ENCODE peak calls at places on chromosomes 4 and X, in ten cellular contexts. O is neural progenitor cell, C is uterus, J is tibial artery, L is DND-41, M is tibial nerve, F is GM23338, A is gastrocnemius medialis, U is colonic mucosa, K is neuronal stem cell. W is an unnamed sample.

GRCh38 chr4:119750771-119751170 is 122.2 kb upstream of the PDE5A start:
- DNase-seq in O (no peak), C (no peak), J (no peak), L (no peak), M (no peak), F (no peak), A (no peak), U (no peak), K (no peak), W (no peak)

GRCh38 chr4:6177587-6178197 is 22.7 kb downstream of the JAKMIP1 start:
- DNase-seq in O (no peak), C (no peak), J (no peak), L (peak), M (no peak), F (peak), A (no peak), U (no peak), K (no peak), W (no peak)

GRCh38 chr4:42845586-42845985 is 46.9 kb upstream of the GRXCR1 start:
- DNase-seq in O (no peak), C (no peak), J (no peak), L (no peak), M (no peak), F (no peak), A (no peak), U (no peak), K (no peak), W (no peak)

GRCh38 chrX:68443155-68443868 is 10.0 kb upstream of the OPHN1 start:
- DNase-seq in O (no peak), C (no peak), J (no peak), L (peak), M (no peak), F (no peak), A (no peak), U (no peak), K (no peak), W (no peak)

GRCh38 chrX:72137846-72138455 is 6.2 kb upstream of the RTL5 start:
- DNase-seq in O (no peak), C (no peak), J (no peak), L (no peak), M (no peak), F (no peak), A (no peak), U (no peak), K (no peak), W (no peak)

GRCh38 chr4:40289366-40290188 is 45.6 kb upstream of the CHRNA9 start:
- DNase-seq in O (no peak), C (no peak), J (no peak), L (peak), M (no peak), F (no peak), A (no peak), U (no peak), K (no peak), W (no peak)

GRCh38 chr4:40811886-40812857 is 62.4 kb downstream of the NSUN7 start:
- DNase-seq in O (no peak), C (no peak), J (no peak), L (no peak), M (no peak), F (no peak), A (no peak), U (no peak), K (no peak), W (peak)

GRCh38 chrX:69387559-69388487 is 116.3 kb upstream of the NALF2 start:
- DNase-seq in O (peak), C (peak), J (peak), L (peak), M (peak), F (peak), A (peak), U (peak), K (peak), W (no peak)

GRCh38 chr4:144634978-144635747 is 10.8 kb upstream of the HHIP start:
- DNase-seq in O (no peak), C (no peak), J (no peak), L (no peak), M (no peak), F (no peak), A (no peak), U (no peak), K (no peak), W (no peak)

GRCh38 chrX:40157228-40158035 is 59.7 kb upstream of the BCOR start:
- DNase-seq in O (peak), C (no peak), J (no peak), L (no peak), M (no peak), F (peak), A (no peak), U (no peak), K (no peak), W (no peak)

GRCh38 chr4:184016742-184017668 is 111.9 kb downstream of the STOX2 start:
- DNase-seq in O (no peak), C (no peak), J (no peak), L (no peak), M (no peak), F (no peak), A (no peak), U (no peak), K (no peak), W (no peak)

GRCh38 chr4:37802068-37802666 is 24.3 kb upstream of the PGM2 start:
- DNase-seq in O (peak), C (peak), J (peak), L (no peak), M (no peak), F (peak), A (peak), U (peak), K (peak), W (peak)

GRCh38 chr4:1720163-1720983 is 750 bp downstream of the TMEM129 start:
- DNase-seq in O (peak), C (no peak), J (peak), L (peak), M (no peak), F (peak), A (peak), U (peak), K (peak), W (no peak)

GRCh38 chr4:87076690-87077358 is 142.0 kb downstream of the AFF1 start:
- DNase-seq in O (no peak), C (no peak), J (no peak), L (no peak), M (no peak), F (no peak), A (no peak), U (no peak), K (no peak), W (no peak)

GRCh38 chrX:1112321-1112720 is 100.1 kb downstream of the CRLF2 start:
- DNase-seq in O (no peak), C (no peak), J (no peak), L (no peak), M (no peak), F (peak), A (no peak), U (no peak), K (no peak), W (no peak)

GRCh38 chrX:42119076-42119475 is 195.7 kb upstream of the CASK start:
- DNase-seq in O (no peak), C (no peak), J (no peak), L (no peak), M (no peak), F (no peak), A (no peak), U (no peak), K (no peak), W (no peak)

GRCh38 chr4:98938386-98938785 is 9.5 kb upstream of the EIF4E start:
- DNase-seq in O (no peak), C (no peak), J (no peak), L (no peak), M (no peak), F (no peak), A (no peak), U (no peak), K (no peak), W (no peak)

GRCh38 chr4:184348311-184349233 is 125.8 kb downstream of the IRF2 start:
- DNase-seq in O (no peak), C (peak), J (no peak), L (no peak), M (no peak), F (no peak), A (peak), U (peak), K (no peak), W (no peak)

GRCh38 chrX:56793533-56794320 is 64.7 kb downstream of the NBDY start:
- DNase-seq in O (no peak), C (no peak), J (no peak), L (no peak), M (no peak), F (no peak), A (no peak), U (peak), K (no peak), W (no peak)

GRCh38 chr4:1041147-1041935 is 29.9 kb downstream of the FGFRL1 start:
- DNase-seq in O (peak), C (no peak), J (no peak), L (no peak), M (no peak), F (no peak), A (no peak), U (no peak), K (peak), W (no peak)

GRCh38 chr4:62797221-62797620 is 1597.1 kb downstream of the ADGRL3 start:
- DNase-seq in O (no peak), C (no peak), J (no peak), L (no peak), M (no peak), F (no peak), A (no peak), U (no peak), K (no peak), W (no peak)

GRCh38 chr4:154018659-154019058 is 229.8 kb upstream of the SFRP2 start:
- DNase-seq in O (peak), C (no peak), J (no peak), L (peak), M (no peak), F (peak), A (no peak), U (no peak), K (peak), W (no peak)

GRCh38 chr4:108783666-108784463 is 21.0 kb upstream of the ETNPPL start:
- DNase-seq in O (no peak), C (no peak), J (no peak), L (no peak), M (no peak), F (no peak), A (no peak), U (no peak), K (no peak), W (no peak)

GRCh38 chrX:37871626-37872302 is 24.4 kb upstream of the DYNLT3 start:
- DNase-seq in O (no peak), C (no peak), J (peak), L (no peak), M (no peak), F (peak), A (peak), U (no peak), K (no peak), W (no peak)

GRCh38 chr4:75666299-75666698 is 6.9 kb downstream of the G3BP2 start:
- DNase-seq in O (no peak), C (no peak), J (no peak), L (no peak), M (no peak), F (no peak), A (no peak), U (no peak), K (no peak), W (no peak)

GRCh38 chr4:164935363-164935762 is 42.1 kb downstream of the TRIM61 start:
- DNase-seq in O (peak), C (no peak), J (no peak), L (no peak), M (no peak), F (peak), A (no peak), U (no peak), K (no peak), W (no peak)

GRCh38 chrX:129876734-129877395 is 29.1 kb upstream of the UTP14A start:
- DNase-seq in O (no peak), C (no peak), J (no peak), L (no peak), M (no peak), F (no peak), A (no peak), U (no peak), K (no peak), W (no peak)

GRCh38 chrX:129877401-129877800 is 28.6 kb upstream of the UTP14A start:
- DNase-seq in O (no peak), C (no peak), J (no peak), L (no peak), M (no peak), F (no peak), A (no peak), U (no peak), K (no peak), W (peak)

GRCh38 chrX:129872524-129872923 is 28.8 kb upstream of the ZDHHC9 start:
- DNase-seq in O (no peak), C (no peak), J (no peak), L (no peak), M (no peak), F (no peak), A (no peak), U (no peak), K (no peak), W (no peak)

GRCh38 chrX:129875669-129876068 is 30.3 kb upstream of the UTP14A start:
- DNase-seq in O (no peak), C (no peak), J (no peak), L (no peak), M (no peak), F (no peak), A (no peak), U (no peak), K (no peak), W (no peak)
- H3K27ac ChIP-seq in O (no peak), C (no peak), J (no peak), L (no peak), M (no peak), F (no peak), A (no peak), U (no peak), K (no peak), W (no peak)

GRCh38 chr4:138863160-138863559 is 152.4 kb upstream of the NOCT start:
- DNase-seq in O (no peak), C (no peak), J (no peak), L (no peak), M (no peak), F (no peak), A (no peak), U (no peak), K (no peak), W (no peak)
- H3K4me3 ChIP-seq in O (no peak), C (no peak), J (no peak), L (no peak), M (no peak), F (no peak), A (no peak), U (no peak), K (no peak), W (no peak)

GRCh38 chrX:154376768-154377167 is 2.3 kb upstream of the EMD start:
- DNase-seq in O (no peak), C (peak), J (no peak), L (no peak), M (no peak), F (no peak), A (no peak), U (no peak), K (no peak), W (no peak)
- H3K27ac ChIP-seq in O (no peak), C (peak), J (peak), L (no peak), M (peak), F (no peak), A (no peak), U (no peak), K (no peak), W (no peak)

DNA sequence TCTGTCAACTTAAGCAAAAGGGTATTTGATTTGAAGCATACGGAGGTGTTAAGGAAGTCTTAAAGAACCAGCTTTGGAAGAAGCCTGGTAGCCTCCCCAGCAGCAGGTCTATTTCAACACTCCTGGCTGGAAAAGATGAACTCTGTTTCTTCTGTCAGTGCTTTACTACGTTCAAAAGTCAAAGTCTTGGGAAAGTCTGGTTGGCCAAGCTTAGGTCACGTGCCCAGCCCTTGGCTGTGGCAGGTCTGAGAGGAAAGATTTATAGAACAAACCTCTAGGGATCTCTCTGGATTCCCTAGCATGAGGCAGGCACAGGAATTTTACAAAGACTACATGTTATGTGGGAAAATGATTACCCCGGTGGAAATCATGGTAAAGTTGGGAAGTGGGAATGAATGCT is 8.6 kb upstream of the ARHGAP10 start:
- DNase-seq in O (no peak), C (peak), J (peak), L (no peak), M (no peak), F (no peak), A (peak), U (peak), K (no peak), W (no peak)
- H3K4me3 ChIP-seq in O (no peak), C (no peak), J (no peak), L (no peak), M (no peak), F (no peak), A (no peak), U (no peak), K (no peak), W (no peak)

GRCh38 chr4:88659061-88659889 is 38.4 kb downstream of the NAP1L5 start:
- DNase-seq in O (peak), C (peak), J (peak), L (peak), M (peak), F (peak), A (peak), U (peak), K (peak), W (peak)

GRCh38 chr4:88660446-88661294 is 37.0 kb downstream of the NAP1L5 start:
- DNase-seq in O (no peak), C (no peak), J (no peak), L (no peak), M (no peak), F (no peak), A (no peak), U (peak), K (no peak), W (no peak)

GRCh38 chr4:88659890-88660208 is 37.8 kb downstream of the NAP1L5 start:
- DNase-seq in O (no peak), C (no peak), J (no peak), L (no peak), M (no peak), F (no peak), A (no peak), U (no peak), K (no peak), W (no peak)

GRCh38 chr4:88661724-88662123 is 35.9 kb downstream of the NAP1L5 start:
- DNase-seq in O (no peak), C (no peak), J (no peak), L (no peak), M (no peak), F (no peak), A (no peak), U (no peak), K (no peak), W (no peak)
- H3K27ac ChIP-seq in O (no peak), C (peak), J (peak), L (no peak), M (no peak), F (no peak), A (no peak), U (no peak), K (no peak), W (no peak)

GRCh38 chrX:6574762-6575161 is 39.8 kb upstream of the VCX3A start:
- DNase-seq in O (peak), C (no peak), J (no peak), L (no peak), M (no peak), F (peak), A (no peak), U (no peak), K (no peak), W (no peak)
- H3K4me3 ChIP-seq in O (no peak), C (no peak), J (no peak), L (no peak), M (no peak), F (no peak), A (no peak), U (no peak), K (no peak), W (no peak)

DNA sequence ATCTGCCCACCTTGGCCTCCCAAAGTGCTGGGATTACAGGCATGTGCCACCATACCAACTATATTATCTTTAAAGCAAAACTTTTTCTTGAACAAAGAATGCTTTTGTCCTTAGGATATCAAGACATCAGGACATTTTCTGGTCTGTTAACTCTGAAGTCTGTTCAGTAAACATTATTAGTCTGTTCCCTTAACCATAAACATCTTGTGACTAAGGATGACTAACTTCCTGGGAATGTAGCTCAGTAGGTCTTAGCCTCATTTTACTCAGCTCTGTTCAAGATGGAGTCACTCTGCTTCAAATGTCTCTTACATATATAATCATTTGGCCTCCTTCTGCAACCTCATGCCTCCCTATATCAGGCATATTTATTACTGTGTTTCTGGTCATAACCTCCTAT is 122.9 kb downstream of the UBE2NL start:
- DNase-seq in O (no peak), C (no peak), J (no peak), L (no peak), M (no peak), F (no peak), A (no peak), U (no peak), K (no peak), W (no peak)
- H3K27ac ChIP-seq in O (no peak), C (no peak), J (no peak), L (no peak), M (no peak), F (no peak), A (no peak), U (no peak), K (no peak), W (no peak)